ENCODE peak calls at places on chromosomes 12 and 14, in nine cellular contexts. P, S, N, Y, V, D, K, J and F are unnamed samples.

GRCh38 chr14:32192712-32193373 is 9.0 kb upstream of the RNU6-7 start:
- DNase-seq in P (no peak), S (no peak), N (no peak), Y (no peak), V (no peak), D (no peak), K (no peak), J (no peak), F (no peak)

GRCh38 chr12:54654926-54655325 is 6.8 kb upstream of the DCD start:
- DNase-seq in P (no peak), S (no peak), N (no peak), Y (no peak), V (no peak), D (no peak), K (peak), J (no peak), F (no peak)

GRCh38 chr14:59455411-59455810 is 9.8 kb downstream of the GPR135 start:
- DNase-seq in P (no peak), S (no peak), N (no peak), Y (peak), V (no peak), D (no peak), K (no peak), J (peak), F (no peak)

GRCh38 chr12:54257332-54257731 is 22.6 kb downstream of the CBX5 start:
- DNase-seq in P (no peak), S (no peak), N (no peak), Y (no peak), V (no peak), D (no peak), K (no peak), J (no peak), F (no peak)

GRCh38 chr12:6118891-6119568 is 5.4 kb downstream of the VWF start:
- DNase-seq in P (no peak), S (no peak), N (no peak), Y (no peak), V (no peak), D (no peak), K (no peak), J (no peak), F (no peak)

GRCh38 chr12:131230340-131231099 is 276.8 kb downstream of the ADGRD1 start:
- DNase-seq in P (no peak), S (no peak), N (no peak), Y (no peak), V (no peak), D (no peak), K (no peak), J (no peak), F (no peak)

GRCh38 chr12:54352022-54352531 is 12.2 kb downstream of the GPR84 start:
- DNase-seq in P (no peak), S (peak), N (no peak), Y (peak), V (no peak), D (no peak), K (no peak), J (no peak), F (no peak)

GRCh38 chr14:74019743-74020142 is 594 bp downstream of the BBOF1 start:
- DNase-seq in P (no peak), S (peak), N (no peak), Y (peak), V (no peak), D (peak), K (peak), J (peak), F (no peak)

GRCh38 chr14:68173227-68173972 is 353.8 kb downstream of the RAD51B start:
- DNase-seq in P (no peak), S (no peak), N (no peak), Y (peak), V (no peak), D (no peak), K (no peak), J (no peak), F (no peak)

GRCh38 chr12:6950401-6950801 is 755 bp upstream of the PTPN6 start:
- DNase-seq in P (no peak), S (no peak), N (no peak), Y (no peak), V (no peak), D (no peak), K (no peak), J (no peak), F (no peak)

GRCh38 chr12:13001725-13002040 is 1.6 kb upstream of the HEBP1 start:
- DNase-seq in P (no peak), S (no peak), N (no peak), Y (no peak), V (no peak), D (no peak), K (no peak), J (no peak), F (no peak)

GRCh38 chr12:75783093-75783877 is 248.3 kb downstream of the PHLDA1 start:
- DNase-seq in P (no peak), S (peak), N (no peak), Y (peak), V (no peak), D (peak), K (no peak), J (no peak), F (no peak)

GRCh38 chr12:94329366-94329765 is 130.3 kb downstream of the CEP83 start:
- DNase-seq in P (no peak), S (no peak), N (no peak), Y (no peak), V (no peak), D (no peak), K (no peak), J (no peak), F (no peak)

GRCh38 chr12:107306141-107306670 is 212.9 kb upstream of the CRY1 start:
- DNase-seq in P (no peak), S (no peak), N (no peak), Y (no peak), V (no peak), D (no peak), K (no peak), J (no peak), F (no peak)

GRCh38 chr12:106342397-106343212 is 14.9 kb upstream of the POLR3B start:
- DNase-seq in P (no peak), S (peak), N (no peak), Y (peak), V (no peak), D (peak), K (peak), J (peak), F (no peak)

GRCh38 chr14:22715186-22715812 is 51.2 kb upstream of the OXA1L start:
- DNase-seq in P (no peak), S (no peak), N (no peak), Y (no peak), V (no peak), D (no peak), K (no peak), J (no peak), F (no peak)

GRCh38 chr12:122064780-122065588 is 13.6 kb upstream of the MLXIP start:
- DNase-seq in P (no peak), S (peak), N (no peak), Y (peak), V (no peak), D (peak), K (no peak), J (peak), F (no peak)

GRCh38 chr14:97703006-97703760 is 906.0 kb downstream of the VRK1 start:
- DNase-seq in P (no peak), S (no peak), N (no peak), Y (no peak), V (no peak), D (no peak), K (no peak), J (no peak), F (no peak)

GRCh38 chr12:75289678-75290200 is 40.4 kb downstream of the CAPS2 start:
- DNase-seq in P (no peak), S (peak), N (no peak), Y (peak), V (no peak), D (no peak), K (no peak), J (peak), F (no peak)

GRCh38 chr14:76996563-76997146 is 31.9 kb downstream of the IRF2BPL start:
- DNase-seq in P (no peak), S (no peak), N (no peak), Y (no peak), V (no peak), D (no peak), K (no peak), J (no peak), F (no peak)